ENCODE peak calls at places on chromosome 4, in nine cellular contexts. P, H, F, S, J, M, Y, U and R are unnamed samples. For H3K27me3, the result is how much of the 10 kb centered on the place peaks cover.

GRCh38 chr4:152259866-152260265 is 276.0 kb downstream of the FBXW7 start:
- DNase-seq in P (no peak), U (no peak), J (peak), H (no peak), S (no peak), M (no peak), Y (no peak), F (no peak), R (peak)

GRCh38 chr4:142040043-142040442 is 403.7 kb downstream of the IL15 start:
- DNase-seq in Y (no peak), U (peak), J (no peak), F (no peak), M (no peak), H (no peak), P (no peak), S (no peak), R (no peak)

GRCh38 chr4:82696117-82696516 is 102.5 kb downstream of the SCD5 start:
- DNase-seq in U (no peak), F (no peak), J (no peak), M (no peak), Y (no peak), H (no peak), P (no peak), S (no peak), R (no peak)

GRCh38 chr4:179097741-179098140 is 1655.5 kb upstream of the AGA start:
- DNase-seq in P (no peak), J (peak), F (no peak), Y (no peak), M (no peak), U (peak), S (peak), H (peak), R (no peak)

GRCh38 chr4:108433832-108434231 is 186.5 kb upstream of the RPL34 start:
- DNase-seq in P (no peak), M (peak), J (peak), S (peak), Y (no peak), U (no peak), H (no peak), F (peak), R (peak)

GRCh38 chr4:14196141-14196540 is 568.6 kb upstream of the BOD1L1 start:
- DNase-seq in M (peak), U (peak), Y (no peak), H (peak), F (no peak), P (no peak), S (peak), J (peak), R (peak)

GRCh38 chr4:137531951-137532868 is at the start of gene PCDH18:
- DNase-seq in M (peak), Y (peak), H (peak), P (peak), J (peak), F (peak), U (peak), S (peak), R (peak)

GRCh38 chr4:11624370-11624769 is 195.7 kb upstream of the HS3ST1 start:
- DNase-seq in M (no peak), P (no peak), S (no peak), Y (no peak), U (no peak), H (no peak), J (no peak), F (no peak), R (peak)

GRCh38 chr4:126740687-126741086 is 892.1 kb upstream of the INTU start:
- DNase-seq in P (no peak), J (no peak), S (no peak), H (no peak), F (no peak), Y (no peak), U (no peak), M (no peak), R (no peak)

GRCh38 chr4:80393246-80393969 is 57.9 kb downstream of the CFAP299 start:
- DNase-seq in U (no peak), S (peak), P (no peak), J (peak), Y (no peak), M (peak), F (no peak), H (no peak), R (peak)

GRCh38 chr4:116515959-116516358 is 569.4 kb downstream of the TRAM1L1 start:
- DNase-seq in U (no peak), Y (no peak), P (no peak), M (no peak), F (no peak), H (no peak), J (no peak), S (no peak), R (no peak)

GRCh38 chr4:56134272-56134671 is 185.5 kb downstream of the CEP135 start:
- DNase-seq in Y (no peak), J (peak), P (no peak), S (peak), H (peak), U (peak), F (no peak), M (peak), R (no peak)

GRCh38 chr4:75995727-75996126 is 5.0 kb upstream of the SDAD1 start:
- DNase-seq in F (no peak), U (peak), P (no peak), M (peak), H (no peak), J (peak), Y (no peak), S (peak), R (peak)

GRCh38 chr4:153465583-153465921 is 608 bp upstream of the TMEM131L start:
- DNase-seq in H (peak), P (peak), Y (peak), F (peak), S (peak), U (peak), M (peak), J (peak), R (no peak)

GRCh38 chr4:183544109-183544508 is 39.3 kb downstream of the ING2 start:
- DNase-seq in F (no peak), S (no peak), P (no peak), H (no peak), Y (no peak), U (no peak), J (no peak), M (no peak), R (peak)

GRCh38 chr4:186297013-186297645 is 31.1 kb downstream of the F11 start:
- DNase-seq in S (peak), H (no peak), P (no peak), Y (peak), U (peak), M (peak), J (peak), F (no peak), R (peak)

GRCh38 chr4:186304216-186304615 is 38.2 kb downstream of the F11 start:
- DNase-seq in S (no peak), M (no peak), H (no peak), P (no peak), J (peak), Y (no peak), U (no peak), F (no peak), R (no peak)

GRCh38 chr4:186298034-186298647 is 32.2 kb downstream of the F11 start:
- DNase-seq in P (no peak), M (no peak), F (no peak), U (peak), S (no peak), Y (no peak), J (no peak), H (no peak), R (no peak)

GRCh38 chr4:186299291-186299690 is 33.3 kb downstream of the F11 start:
- DNase-seq in Y (no peak), H (no peak), S (no peak), F (no peak), P (no peak), J (no peak), M (no peak), U (no peak), R (no peak)

DNA sequence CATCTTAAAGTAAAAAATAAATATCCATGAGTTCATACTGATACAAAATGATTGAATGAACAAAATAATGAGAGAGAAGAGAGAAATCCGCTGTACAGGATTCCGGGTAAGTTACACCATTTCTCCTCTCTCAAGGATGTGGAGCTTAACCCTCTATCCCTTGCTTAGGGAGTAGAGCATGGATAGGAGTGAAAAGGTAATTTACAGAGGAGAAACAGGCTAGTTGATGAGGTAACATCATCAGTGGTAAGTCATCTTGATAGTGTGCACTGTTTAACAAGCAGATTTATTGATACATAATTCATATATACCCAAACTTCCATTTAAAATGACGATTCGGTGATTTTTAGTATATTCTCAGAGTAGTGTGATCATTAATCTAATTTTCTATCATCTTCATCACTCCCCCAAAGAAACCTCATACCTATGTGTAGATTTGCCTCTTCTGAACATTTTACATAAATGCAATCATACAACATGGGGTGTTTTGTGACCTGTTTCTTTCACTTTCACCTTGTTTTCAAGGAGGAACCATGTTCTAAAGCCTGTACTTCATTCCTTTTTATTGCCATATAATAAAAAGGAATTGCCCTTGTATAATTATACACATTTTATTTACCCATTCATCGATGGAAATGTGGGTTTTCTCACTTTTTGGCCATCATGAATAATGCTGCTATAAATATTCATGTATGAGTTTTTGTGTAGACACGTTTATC is 34.8 kb downstream of the F11 start:
- DNase-seq in Y (no peak), U (no peak), M (no peak), J (no peak), S (no peak), F (no peak), H (no peak), P (no peak), R (no peak)
- H3K27me3 ChIP-seq in Y (under half), U (under half), M (under half), J (under half), S (under half), F (under half), H (under half), P (under half), R (under half)

GRCh38 chr4:182145360-182145905 is 97.8 kb upstream of the TENM3 start:
- DNase-seq in F (no peak), H (no peak), P (no peak), U (peak), Y (no peak), J (peak), S (no peak), M (no peak), R (no peak)
- H3K4me3 ChIP-seq in F (peak), H (no peak), P (peak), U (peak), Y (peak), J (peak), S (peak), M (peak), R (no peak)

DNA sequence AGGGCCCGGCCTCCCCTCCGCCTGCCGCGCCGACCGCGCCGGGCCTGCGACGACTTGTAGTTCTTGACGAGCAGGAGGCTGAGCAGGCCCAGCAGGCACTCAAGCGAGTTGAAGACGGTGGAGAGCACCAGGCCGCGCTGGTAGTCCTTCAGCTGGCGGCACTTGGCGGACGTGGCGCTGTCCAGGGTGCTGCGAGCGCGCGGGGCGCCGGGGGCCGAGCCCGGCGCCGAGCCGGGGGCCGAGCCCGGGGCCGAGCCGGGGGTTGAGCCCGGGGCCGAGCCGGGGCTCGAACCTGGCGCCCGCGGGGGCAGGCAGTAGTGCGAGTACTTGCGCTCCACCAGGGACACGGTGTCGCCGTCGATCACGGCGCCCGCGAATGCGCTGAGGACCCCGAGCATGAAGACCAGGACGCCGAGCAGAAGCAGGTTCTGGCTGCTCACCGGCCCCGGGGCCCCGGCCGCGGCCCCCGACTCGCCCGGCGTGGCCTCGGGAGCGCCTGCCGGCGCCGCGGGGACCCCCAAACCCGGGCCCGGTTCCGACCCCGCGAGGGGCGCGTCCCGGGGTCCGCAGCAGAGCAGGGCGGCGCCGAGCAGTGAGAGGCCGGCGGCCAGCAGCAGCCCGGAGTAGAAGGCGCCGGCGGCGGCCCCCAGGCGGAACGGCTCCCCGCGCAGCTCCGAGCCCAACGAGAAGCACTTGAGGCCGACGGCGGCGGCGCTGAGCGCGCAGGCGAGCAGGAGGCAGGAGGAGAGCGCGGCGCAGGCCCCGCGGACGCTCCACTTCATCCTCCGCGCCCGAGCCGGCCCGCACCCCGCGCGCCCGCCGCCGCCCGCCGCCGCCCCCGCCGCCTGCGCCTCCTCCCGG is 584 bp downstream of the TMEM271 start:
- DNase-seq in U (peak), S (peak), H (peak), F (no peak), M (peak), P (no peak), Y (no peak), J (peak), R (peak)
- H3K27me3 ChIP-seq in U (half or more), S (half or more), H (half or more), F (under half), M (half or more), P (under half), Y (half or more), J (under half), R (under half)

DNA sequence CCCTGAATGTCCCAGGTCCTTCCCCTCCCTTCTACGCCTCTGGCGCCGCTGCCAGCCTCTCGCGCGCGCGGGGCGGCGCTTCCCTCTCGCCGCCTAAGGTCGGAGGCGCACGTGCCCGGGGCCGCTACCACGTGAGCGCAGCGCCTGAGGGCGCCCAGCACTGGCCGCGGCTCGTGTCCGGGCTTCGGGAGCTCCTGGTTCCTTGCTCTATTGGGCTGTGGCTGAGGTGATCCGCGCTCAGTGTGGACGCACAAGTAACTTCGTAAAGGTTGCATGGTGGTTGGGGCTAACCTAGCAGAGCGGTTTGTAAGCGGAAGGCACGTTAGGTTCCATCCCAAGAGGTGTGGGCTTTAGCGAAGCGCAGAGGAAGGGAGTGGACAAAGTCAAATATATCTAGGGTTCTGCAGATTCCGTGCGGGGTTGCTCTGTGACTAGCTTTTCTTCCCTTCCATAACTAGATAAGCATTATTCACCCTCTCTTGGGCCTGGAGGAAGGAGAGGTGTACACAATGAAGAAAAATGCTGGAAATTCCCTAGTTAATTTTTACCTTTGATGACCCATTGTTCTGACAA is 1.8 kb downstream of the TLL1 start:
- DNase-seq in S (peak), J (no peak), M (no peak), U (peak), P (no peak), F (no peak), Y (peak), H (peak), R (peak)
- H3K4me3 ChIP-seq in S (peak), J (no peak), M (peak), U (peak), P (peak), F (peak), Y (peak), H (no peak), R (peak)